ENCODE peak calls at places on chromosome 16, in four cellular contexts. One of them, this sample, is unnamed.

GRCh38 chr16:6695666-6696065 is 637.0 kb upstream of the RBFOX1 start:
- DNase-seq in HEK293T: no peak
- DNase-seq in stomach: no peak
- DNase-seq in right lobe of liver: no peak
- DNase-seq in this sample: no peak

GRCh38 chr16:81170824-81171223 is 67.7 kb upstream of the BCO1 start:
- DNase-seq in HEK293T: no peak
- DNase-seq in stomach: no peak
- DNase-seq in right lobe of liver: no peak
- DNase-seq in this sample: no peak

GRCh38 chr16:86683441-86684194 is 105.3 kb downstream of the FOXL1 start:
- DNase-seq in HEK293T: no peak
- DNase-seq in stomach: no peak
- DNase-seq in right lobe of liver: no peak
- DNase-seq in this sample: no peak

GRCh38 chr16:27228621-27229501 is 25.5 kb downstream of the KDM8 start:
- DNase-seq in HEK293T: no peak
- DNase-seq in stomach: no peak
- DNase-seq in right lobe of liver: no peak
- DNase-seq in this sample: no peak

GRCh38 chr16:57999971-58000705 is at the start of gene ZNF319:
- DNase-seq in HEK293T: no peak
- DNase-seq in stomach: no peak
- DNase-seq in right lobe of liver: no peak
- DNase-seq in this sample: peak; percentile 14

GRCh38 chr16:2087426-2088191 is 39.8 kb downstream of the TSC2 start:
- DNase-seq in HEK293T: no peak
- DNase-seq in stomach: no peak
- DNase-seq in right lobe of liver: peak; percentile 90
- DNase-seq in this sample: no peak

GRCh38 chr16:68737730-68738590 is 868 bp downstream of the CDH1 start:
- DNase-seq in HEK293T: no peak
- DNase-seq in stomach: peak; percentile 87
- DNase-seq in right lobe of liver: peak; percentile 92
- DNase-seq in this sample: peak; percentile 50

GRCh38 chr16:31476305-31477219 is 4.6 kb downstream of the TGFB1I1 start:
- DNase-seq in HEK293T: no peak
- DNase-seq in stomach: peak; percentile 93
- DNase-seq in right lobe of liver: peak; percentile 96
- DNase-seq in this sample: peak; percentile 44

GRCh38 chr16:78761427-78761826 is 662.0 kb downstream of the WWOX start:
- DNase-seq in HEK293T: no peak
- DNase-seq in stomach: no peak
- DNase-seq in right lobe of liver: no peak
- DNase-seq in this sample: no peak

GRCh38 chr16:88344411-88345030 is 38.2 kb upstream of the ZNF469 start:
- DNase-seq in HEK293T: no peak
- DNase-seq in stomach: no peak
- DNase-seq in right lobe of liver: no peak
- DNase-seq in this sample: no peak

GRCh38 chr16:56747486-56748045 is 17.6 kb downstream of the NUP93 start:
- DNase-seq in HEK293T: no peak
- DNase-seq in stomach: no peak
- DNase-seq in right lobe of liver: no peak
- DNase-seq in this sample: peak; percentile 47

GRCh38 chr16:17768257-17768656 is 297.5 kb upstream of the XYLT1 start:
- DNase-seq in HEK293T: no peak
- DNase-seq in stomach: no peak
- DNase-seq in right lobe of liver: no peak
- DNase-seq in this sample: peak; percentile 38

GRCh38 chr16:31363721-31364120 is 8.7 kb downstream of the ITGAX start:
- DNase-seq in HEK293T: no peak
- DNase-seq in stomach: no peak
- DNase-seq in right lobe of liver: no peak
- DNase-seq in this sample: no peak

GRCh38 chr16:58931436-58931835 is 197.3 kb upstream of the GOT2 start:
- DNase-seq in HEK293T: no peak
- DNase-seq in stomach: no peak
- DNase-seq in right lobe of liver: no peak
- DNase-seq in this sample: no peak

GRCh38 chr16:49515861-49516260 is 142.3 kb downstream of the C16orf78 start:
- DNase-seq in HEK293T: no peak
- DNase-seq in stomach: no peak
- DNase-seq in right lobe of liver: no peak
- DNase-seq in this sample: no peak

GRCh38 chr16:11258553-11259287 is 2.7 kb upstream of the SOCS1 start:
- DNase-seq in HEK293T: no peak
- DNase-seq in stomach: peak; percentile 83
- DNase-seq in right lobe of liver: peak; percentile 93
- DNase-seq in this sample: no peak

GRCh38 chr16:53183442-53183841 is 128.7 kb downstream of the CHD9 start:
- DNase-seq in HEK293T: no peak
- DNase-seq in stomach: no peak
- DNase-seq in right lobe of liver: no peak
- DNase-seq in this sample: no peak

GRCh38 chr16:17591655-17592405 is 121.1 kb upstream of the XYLT1 start:
- DNase-seq in HEK293T: no peak
- DNase-seq in stomach: no peak
- DNase-seq in right lobe of liver: no peak
- DNase-seq in this sample: peak; percentile 92

GRCh38 chr16:13429411-13429810 is 490.5 kb upstream of the ERCC4 start:
- DNase-seq in HEK293T: no peak
- DNase-seq in stomach: no peak
- DNase-seq in right lobe of liver: no peak
- DNase-seq in this sample: no peak

GRCh38 chr16:72927199-72928088 is 120.5 kb downstream of the ZFHX3 start:
- DNase-seq in HEK293T: peak; percentile 39
- DNase-seq in stomach: no peak
- DNase-seq in right lobe of liver: no peak
- DNase-seq in this sample: no peak

GRCh38 chr16:60206511-60206910 is 1472.4 kb upstream of the GOT2 start:
- DNase-seq in HEK293T: no peak
- DNase-seq in stomach: no peak
- DNase-seq in right lobe of liver: no peak
- DNase-seq in this sample: no peak

GRCh38 chr16:12092347-12092882 is 115.9 kb downstream of the SNX29 start:
- DNase-seq in HEK293T: no peak
- DNase-seq in stomach: no peak
- DNase-seq in right lobe of liver: no peak
- DNase-seq in this sample: no peak

GRCh38 chr16:53549970-53550406 is 47.0 kb upstream of the AKTIP start:
- DNase-seq in HEK293T: peak; percentile 82
- DNase-seq in stomach: peak; percentile 57
- DNase-seq in right lobe of liver: peak; percentile 57
- DNase-seq in this sample: peak; percentile 31

GRCh38 chr16:49061315-49061714 is 220.3 kb downstream of the CBLN1 start:
- DNase-seq in HEK293T: no peak
- DNase-seq in stomach: no peak
- DNase-seq in right lobe of liver: no peak
- DNase-seq in this sample: no peak

GRCh38 chr16:82694239-82694874 is 67.6 kb downstream of the CDH13 start:
- DNase-seq in HEK293T: no peak
- DNase-seq in stomach: no peak
- DNase-seq in right lobe of liver: no peak
- DNase-seq in this sample: no peak

GRCh38 chr16:80200079-80200478 is 340.7 kb upstream of the DYNLRB2 start:
- DNase-seq in HEK293T: no peak
- DNase-seq in stomach: no peak
- DNase-seq in right lobe of liver: no peak
- DNase-seq in this sample: no peak